ENCODE peak calls at places on chromosomes 13 and 19, in seven cellular contexts. One of them, this sample, is unnamed.

GRCh38 chr19:36041831-36042230 is 9.2 kb upstream of the CLIP3 start:
- DNase-seq in suprapubic skin: no peak
- DNase-seq in HL-60: peak; percentile 15
- DNase-seq in sigmoid colon: no peak
- DNase-seq in GM23338: peak; percentile 57
- DNase-seq in transverse colon: no peak
- DNase-seq in spleen: no peak
- DNase-seq in this sample: no peak

GRCh38 chr19:5023128-5023571 is 54.2 kb downstream of the KDM4B start:
- DNase-seq in suprapubic skin: no peak
- DNase-seq in HL-60: no peak
- DNase-seq in sigmoid colon: peak; percentile 91
- DNase-seq in GM23338: no peak
- DNase-seq in transverse colon: no peak
- DNase-seq in spleen: peak; percentile 51
- DNase-seq in this sample: peak; percentile 75

GRCh38 chr19:8526345-8527062 is 12.5 kb upstream of the ZNF414 start:
- DNase-seq in suprapubic skin: peak; percentile 93
- DNase-seq in HL-60: no peak
- DNase-seq in sigmoid colon: peak; percentile 95
- DNase-seq in GM23338: peak; percentile 97
- DNase-seq in transverse colon: peak; percentile 92
- DNase-seq in spleen: peak; percentile 85
- DNase-seq in this sample: peak; percentile 94

GRCh38 chr19:6023936-6024335 is 46.0 kb upstream of the RANBP3 start:
- DNase-seq in suprapubic skin: no peak
- DNase-seq in HL-60: no peak
- DNase-seq in sigmoid colon: peak; percentile 32
- DNase-seq in GM23338: no peak
- DNase-seq in transverse colon: no peak
- DNase-seq in spleen: peak; percentile 43
- DNase-seq in this sample: no peak

GRCh38 chr13:110431851-110432294 is 124.8 kb downstream of the COL4A2 start:
- DNase-seq in suprapubic skin: no peak
- DNase-seq in HL-60: no peak
- DNase-seq in sigmoid colon: no peak
- DNase-seq in GM23338: no peak
- DNase-seq in transverse colon: no peak
- DNase-seq in spleen: no peak
- DNase-seq in this sample: no peak

GRCh38 chr19:1183543-1184172 is 9.6 kb upstream of the SBNO2 start:
- DNase-seq in suprapubic skin: no peak
- DNase-seq in HL-60: no peak
- DNase-seq in sigmoid colon: no peak
- DNase-seq in GM23338: no peak
- DNase-seq in transverse colon: peak; percentile 62
- DNase-seq in spleen: peak; percentile 64
- DNase-seq in this sample: peak; percentile 76

GRCh38 chr13:110455444-110455843 is 106.1 kb downstream of the RAB20 start:
- DNase-seq in suprapubic skin: no peak
- DNase-seq in HL-60: no peak
- DNase-seq in sigmoid colon: peak; percentile 49
- DNase-seq in GM23338: no peak
- DNase-seq in transverse colon: no peak
- DNase-seq in spleen: no peak
- DNase-seq in this sample: no peak

GRCh38 chr19:28150129-28150528 is 1062.8 kb downstream of the UQCRFS1 start:
- DNase-seq in suprapubic skin: no peak
- DNase-seq in HL-60: no peak
- DNase-seq in sigmoid colon: no peak
- DNase-seq in GM23338: no peak
- DNase-seq in transverse colon: no peak
- DNase-seq in spleen: no peak
- DNase-seq in this sample: no peak

GRCh38 chr13:77980592-77980991 is 62.0 kb upstream of the EDNRB start:
- DNase-seq in suprapubic skin: no peak
- DNase-seq in HL-60: no peak
- DNase-seq in sigmoid colon: no peak
- DNase-seq in GM23338: no peak
- DNase-seq in transverse colon: no peak
- DNase-seq in spleen: no peak
- DNase-seq in this sample: no peak

GRCh38 chr19:13118424-13119193 is 545 bp downstream of the NACC1 start:
- DNase-seq in suprapubic skin: peak; percentile 79
- DNase-seq in HL-60: peak; percentile 63
- DNase-seq in sigmoid colon: peak; percentile 76
- DNase-seq in GM23338: peak; percentile 97
- DNase-seq in transverse colon: no peak
- DNase-seq in spleen: peak; percentile 91
- DNase-seq in this sample: no peak

GRCh38 chr19:19591133-19591825 is 27.2 kb downstream of the PBX4 start:
- DNase-seq in suprapubic skin: no peak
- DNase-seq in HL-60: peak; percentile 80
- DNase-seq in sigmoid colon: no peak
- DNase-seq in GM23338: peak; percentile 51
- DNase-seq in transverse colon: peak; percentile 35
- DNase-seq in spleen: no peak
- DNase-seq in this sample: no peak

GRCh38 chr19:20273951-20274578 is 107.1 kb downstream of the ZNF486 start:
- DNase-seq in suprapubic skin: no peak
- DNase-seq in HL-60: no peak
- DNase-seq in sigmoid colon: no peak
- DNase-seq in GM23338: no peak
- DNase-seq in transverse colon: no peak
- DNase-seq in spleen: no peak
- DNase-seq in this sample: no peak

GRCh38 chr19:14023404-14024235 is 4.3 kb upstream of the RLN3 start:
- DNase-seq in suprapubic skin: no peak
- DNase-seq in HL-60: peak; percentile 71
- DNase-seq in sigmoid colon: no peak
- DNase-seq in GM23338: peak; percentile 90
- DNase-seq in transverse colon: peak; percentile 73
- DNase-seq in spleen: peak; percentile 82
- DNase-seq in this sample: no peak

GRCh38 chr13:29227560-29227959 is 367.9 kb downstream of the SLC7A1 start:
- DNase-seq in suprapubic skin: no peak
- DNase-seq in HL-60: peak; percentile 5
- DNase-seq in sigmoid colon: no peak
- DNase-seq in GM23338: no peak
- DNase-seq in transverse colon: no peak
- DNase-seq in spleen: no peak
- DNase-seq in this sample: no peak

GRCh38 chr19:42594617-42595489 is at the start of gene CEACAM8:
- DNase-seq in suprapubic skin: no peak
- DNase-seq in HL-60: no peak
- DNase-seq in sigmoid colon: no peak
- DNase-seq in GM23338: peak; percentile 23
- DNase-seq in transverse colon: no peak
- DNase-seq in spleen: no peak
- DNase-seq in this sample: no peak

GRCh38 chr19:1069009-1069779 is 2.2 kb downstream of the ARHGAP45 start:
- DNase-seq in suprapubic skin: peak; percentile 78
- DNase-seq in HL-60: peak; percentile 90
- DNase-seq in sigmoid colon: no peak
- DNase-seq in GM23338: no peak
- DNase-seq in transverse colon: peak; percentile 82
- DNase-seq in spleen: peak; percentile 97
- DNase-seq in this sample: no peak

GRCh38 chr19:8484331-8484894 is 18.0 kb downstream of the PRAM1 start:
- DNase-seq in suprapubic skin: no peak
- DNase-seq in HL-60: no peak
- DNase-seq in sigmoid colon: no peak
- DNase-seq in GM23338: no peak
- DNase-seq in transverse colon: peak; percentile 56
- DNase-seq in spleen: peak; percentile 82
- DNase-seq in this sample: no peak

GRCh38 chr13:77595166-77595810 is 59.8 kb downstream of the SCEL start:
- DNase-seq in suprapubic skin: no peak
- DNase-seq in HL-60: no peak
- DNase-seq in sigmoid colon: no peak
- DNase-seq in GM23338: no peak
- DNase-seq in transverse colon: no peak
- DNase-seq in spleen: no peak
- DNase-seq in this sample: no peak

GRCh38 chr19:4068058-4068966 is 1.6 kb upstream of the ZBTB7A start:
- DNase-seq in suprapubic skin: no peak
- DNase-seq in HL-60: no peak
- DNase-seq in sigmoid colon: no peak
- DNase-seq in GM23338: no peak
- DNase-seq in transverse colon: peak; percentile 76
- DNase-seq in spleen: peak; percentile 86
- DNase-seq in this sample: no peak

GRCh38 chr19:38095411-38096308 is 128.4 kb downstream of the DPF1 start:
- DNase-seq in suprapubic skin: peak; percentile 76
- DNase-seq in HL-60: peak; percentile 22
- DNase-seq in sigmoid colon: no peak
- DNase-seq in GM23338: peak; percentile 92
- DNase-seq in transverse colon: peak; percentile 66
- DNase-seq in spleen: peak; percentile 83
- DNase-seq in this sample: peak; percentile 78

GRCh38 chr13:41276824-41277223 is 13.4 kb upstream of the MTRF1 start:
- DNase-seq in suprapubic skin: no peak
- DNase-seq in HL-60: no peak
- DNase-seq in sigmoid colon: no peak
- DNase-seq in GM23338: no peak
- DNase-seq in transverse colon: no peak
- DNase-seq in spleen: no peak
- DNase-seq in this sample: no peak

GRCh38 chr13:70391678-70392077 is 283.4 kb upstream of the KLHL1 start:
- DNase-seq in suprapubic skin: no peak
- DNase-seq in HL-60: no peak
- DNase-seq in sigmoid colon: no peak
- DNase-seq in GM23338: peak; percentile 42
- DNase-seq in transverse colon: peak; percentile 66
- DNase-seq in spleen: no peak
- DNase-seq in this sample: no peak

GRCh38 chr13:31674056-31674455 is 65.3 kb upstream of the RXFP2 start:
- DNase-seq in suprapubic skin: no peak
- DNase-seq in HL-60: no peak
- DNase-seq in sigmoid colon: no peak
- DNase-seq in GM23338: no peak
- DNase-seq in transverse colon: no peak
- DNase-seq in spleen: no peak
- DNase-seq in this sample: no peak

GRCh38 chr13:23583491-23583890 is 13.3 kb downstream of the TNFRSF19 start:
- DNase-seq in suprapubic skin: no peak
- DNase-seq in HL-60: no peak
- DNase-seq in sigmoid colon: no peak
- DNase-seq in GM23338: no peak
- DNase-seq in transverse colon: no peak
- DNase-seq in spleen: no peak
- DNase-seq in this sample: no peak

GRCh38 chr13:108917581-108917980 is 288.2 kb downstream of the MYO16 start:
- DNase-seq in suprapubic skin: no peak
- DNase-seq in HL-60: no peak
- DNase-seq in sigmoid colon: no peak
- DNase-seq in GM23338: no peak
- DNase-seq in transverse colon: no peak
- DNase-seq in spleen: no peak
- DNase-seq in this sample: no peak

GRCh38 chr13:33292712-33293111 is 7.2 kb upstream of the STARD13 start:
- DNase-seq in suprapubic skin: no peak
- DNase-seq in HL-60: no peak
- DNase-seq in sigmoid colon: no peak
- DNase-seq in GM23338: no peak
- DNase-seq in transverse colon: no peak
- DNase-seq in spleen: no peak
- DNase-seq in this sample: no peak
- H3K4me3 ChIP-seq in suprapubic skin: no peak overlapping the region
- H3K4me3 ChIP-seq in HL-60: no peak overlapping the region
- H3K4me3 ChIP-seq in sigmoid colon: no peak overlapping the region
- H3K4me3 ChIP-seq in GM23338: no peak overlapping the region
- H3K4me3 ChIP-seq in transverse colon: no peak overlapping the region
- H3K4me3 ChIP-seq in spleen: no peak overlapping the region
- H3K4me3 ChIP-seq in this sample: peak overlapping the region; percentile 16

DNA sequence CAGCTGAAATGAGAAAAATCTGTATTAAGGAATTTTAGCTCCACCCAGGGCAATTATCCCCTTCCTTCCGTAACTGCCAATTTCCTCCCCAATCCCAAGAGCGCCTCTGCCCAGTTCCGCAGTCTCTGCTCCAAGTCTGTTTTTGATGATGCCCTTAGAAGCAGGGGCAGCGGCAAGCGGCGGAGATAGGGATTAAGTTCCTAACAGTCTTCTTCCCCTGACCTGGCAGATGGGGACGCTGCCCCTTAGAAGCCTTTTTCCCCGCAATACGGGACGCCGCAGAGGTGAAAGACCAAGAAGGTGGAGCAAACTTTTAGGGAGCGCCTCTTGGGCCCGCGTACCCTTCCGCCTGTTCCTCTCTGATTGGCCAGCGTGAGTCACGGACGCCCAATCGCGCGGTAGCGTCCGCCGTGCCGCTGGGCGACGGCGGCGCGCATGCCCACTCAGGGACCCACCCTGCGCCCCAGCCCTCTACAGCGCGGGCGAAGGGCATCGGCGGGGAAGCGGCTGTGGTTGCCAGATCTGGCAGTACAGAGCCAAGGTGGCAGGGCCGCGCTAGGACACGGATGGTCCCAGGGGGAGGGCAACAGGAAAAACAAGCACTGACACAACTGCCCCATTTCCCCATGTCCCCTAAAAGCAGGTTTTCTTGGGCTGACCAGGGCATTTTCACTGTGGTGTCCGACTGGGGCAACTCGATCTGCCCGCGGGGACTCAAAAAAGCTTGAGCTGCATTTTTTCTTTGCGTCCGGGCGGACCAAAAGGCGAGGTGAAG is 825 bp upstream of the TDRD3 start:
- DNase-seq in suprapubic skin: peak; percentile 92
- DNase-seq in HL-60: peak; percentile 75
- DNase-seq in sigmoid colon: peak; percentile 94
- DNase-seq in GM23338: peak; percentile 94
- DNase-seq in transverse colon: peak; percentile 94
- DNase-seq in spleen: peak; percentile 97
- DNase-seq in this sample: peak; percentile 80
- TF ChIP-seq POLR2AphosphoS5 in suprapubic skin: no peak
- TF ChIP-seq POLR2AphosphoS5 in HL-60: peak; percentile 94
- TF ChIP-seq POLR2AphosphoS5 in sigmoid colon: peak; percentile 97
- TF ChIP-seq POLR2AphosphoS5 in GM23338: peak; percentile 93
- TF ChIP-seq POLR2AphosphoS5 in transverse colon: peak; percentile 97
- TF ChIP-seq POLR2AphosphoS5 in spleen: peak; percentile 94
- TF ChIP-seq POLR2AphosphoS5 in this sample: peak; percentile 66

DNA sequence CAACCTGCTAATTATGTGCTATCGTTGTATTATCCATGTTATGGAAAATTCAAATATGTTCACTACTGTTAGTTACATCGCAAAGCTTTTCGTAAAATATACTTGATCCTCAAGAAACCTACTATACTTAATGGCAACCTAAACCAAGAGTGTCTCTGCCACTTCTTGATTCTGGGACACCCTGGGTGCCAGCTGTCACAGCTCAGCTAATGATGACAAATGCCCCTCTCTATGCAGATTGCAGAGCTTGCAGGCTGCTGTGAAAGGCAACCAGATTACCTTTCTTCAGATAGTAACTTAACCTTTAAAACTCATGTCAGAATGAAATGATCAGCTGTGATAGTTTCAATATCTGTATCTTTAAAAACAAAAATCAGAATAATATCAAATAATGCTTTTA is 9.0 kb upstream of the MAB21L1 start:
- DNase-seq in suprapubic skin: no peak
- DNase-seq in HL-60: no peak
- DNase-seq in sigmoid colon: no peak
- DNase-seq in GM23338: no peak
- DNase-seq in transverse colon: no peak
- DNase-seq in spleen: no peak
- DNase-seq in this sample: no peak
- H3K27ac ChIP-seq in suprapubic skin: no peak overlapping the region
- H3K27ac ChIP-seq in HL-60: no peak overlapping the region
- H3K27ac ChIP-seq in sigmoid colon: no peak overlapping the region
- H3K27ac ChIP-seq in GM23338: no peak overlapping the region
- H3K27ac ChIP-seq in transverse colon: no peak overlapping the region
- H3K27ac ChIP-seq in spleen: no peak overlapping the region
- H3K27ac ChIP-seq in this sample: no peak overlapping the region

GRCh38 chr19:47471381-47471732 is 336 bp downstream of the SLC8A2 start:
- DNase-seq in suprapubic skin: no peak
- DNase-seq in HL-60: no peak
- DNase-seq in sigmoid colon: no peak
- DNase-seq in GM23338: no peak
- DNase-seq in transverse colon: no peak
- DNase-seq in spleen: no peak
- DNase-seq in this sample: no peak
- H3K4me3 ChIP-seq in suprapubic skin: peak overlapping the region; percentile 1
- H3K4me3 ChIP-seq in HL-60: no peak overlapping the region
- H3K4me3 ChIP-seq in sigmoid colon: peak overlapping the region; percentile 73
- H3K4me3 ChIP-seq in GM23338: peak overlapping the region; percentile 94
- H3K4me3 ChIP-seq in transverse colon: peak overlapping the region; percentile 20
- H3K4me3 ChIP-seq in spleen: no peak overlapping the region
- H3K4me3 ChIP-seq in this sample: peak overlapping the region; percentile 9